ENCODE peak calls at places on chromosomes 12 and 14, in ten cellular contexts. K, P, W, Y, S, C, O, H, U and V are unnamed samples.

GRCh38 chr12:18684430-18684829 is 53.4 kb downstream of the PLCZ1 start:
- DNase-seq in P (no peak), H (no peak), C (no peak), Y (peak; percentile 77), S (no peak), K (peak; percentile 72), U (no peak), O (no peak), W (no peak), V (peak; percentile 75)

GRCh38 chr12:68387338-68387737 is 55.2 kb upstream of the MDM1 start:
- DNase-seq in K (no peak), H (no peak), Y (no peak), W (no peak), U (no peak), P (no peak), S (no peak), O (no peak), C (no peak), V (no peak)

GRCh38 chr14:19801118-19801464 is 2.5 kb upstream of the OR4N2 start:
- DNase-seq in S (no peak), C (no peak), Y (no peak), U (no peak), W (no peak), K (no peak), H (no peak), P (no peak), O (no peak), V (no peak)

GRCh38 chr14:92586001-92586947 is 72.7 kb downstream of the RIN3 start:
- DNase-seq in K (peak; percentile 49), H (peak; percentile 79), P (no peak), S (no peak), U (no peak), Y (no peak), C (no peak), O (no peak), W (peak; percentile 99), V (peak; percentile 99)

GRCh38 chr12:38417101-38417500 is 100.5 kb downstream of the ALG10B start:
- DNase-seq in W (no peak), K (peak; percentile 24), S (no peak), O (no peak), P (no peak), H (no peak), Y (peak; percentile 12), C (no peak), U (no peak), V (no peak)

GRCh38 chr12:103423061-103423473 is 72.7 kb downstream of the C12orf42 start:
- DNase-seq in U (no peak), P (no peak), W (no peak), C (peak; percentile 35), O (no peak), S (no peak), K (no peak), Y (no peak), H (no peak), V (no peak)

GRCh38 chr14:90344285-90344684 is 12.5 kb upstream of the NRDE2 start:
- DNase-seq in U (no peak), S (no peak), Y (no peak), C (no peak), K (no peak), P (peak; percentile 32), O (no peak), W (no peak), H (no peak), V (no peak)

GRCh38 chr14:58942516-58942915 is 246.0 kb upstream of the DAAM1 start:
- DNase-seq in S (no peak), K (peak; percentile 73), O (peak; percentile 84), W (peak; percentile 31), U (no peak), P (no peak), H (no peak), Y (peak; percentile 67), C (no peak), V (peak; percentile 80)

DNA sequence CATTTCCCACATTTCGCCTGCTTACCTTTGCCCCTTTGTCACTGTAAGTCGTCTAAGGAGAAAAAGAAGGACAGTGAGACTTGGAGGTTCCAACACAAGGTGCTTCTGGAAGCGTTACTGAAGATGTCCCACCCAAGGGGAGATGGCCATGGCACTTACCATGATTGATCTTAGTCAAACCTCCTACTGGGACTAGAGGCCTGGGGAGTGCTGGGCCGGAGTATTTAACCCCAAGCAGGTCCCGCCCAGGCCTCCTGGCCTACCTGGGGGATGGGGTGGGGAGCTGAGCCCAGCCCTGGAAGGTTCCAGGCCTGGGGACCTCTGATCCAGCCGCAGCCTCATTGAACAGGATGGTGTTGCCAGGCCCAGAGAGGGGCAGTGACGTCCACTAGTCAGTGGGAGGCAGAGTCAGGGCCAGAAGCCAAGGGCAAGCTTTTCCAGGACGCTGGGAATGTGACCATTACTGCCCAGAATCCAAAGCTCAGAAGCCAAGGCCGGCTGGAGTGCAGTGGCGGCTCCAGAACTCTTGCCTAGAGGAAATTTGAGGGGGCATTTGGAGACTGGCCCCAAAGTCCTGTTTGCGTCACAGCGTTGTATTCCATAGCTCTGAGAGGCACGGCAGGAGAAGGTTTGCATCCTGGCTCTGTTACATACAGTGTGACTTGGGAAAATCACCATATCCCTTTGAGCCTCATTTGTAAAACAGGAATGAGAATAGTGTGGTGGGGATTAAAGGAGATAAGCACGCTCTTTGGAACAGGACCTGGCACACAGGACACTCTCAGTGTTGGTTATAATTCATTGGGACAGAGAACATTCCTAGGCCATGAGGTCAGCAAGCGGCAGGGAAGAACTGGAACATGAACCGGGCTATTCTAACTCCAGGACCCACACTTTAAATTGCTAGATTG is at the start of gene HPD:
- DNase-seq in O (peak; percentile 42), W (peak; percentile 76), U (no peak), S (peak; percentile 91), Y (peak; percentile 61), H (peak; percentile 88), P (peak; percentile 91), K (peak; percentile 69), C (no peak), V (peak; percentile 82)
- H3K4me3 ChIP-seq in O (peak within 1 kb of the TSS; percentile 28), W (no peak within 1 kb of the TSS), U (no peak within 1 kb of the TSS), S (peak within 1 kb of the TSS; percentile 58), Y (no peak within 1 kb of the TSS), H (no peak within 1 kb of the TSS), P (no peak within 1 kb of the TSS), K (no peak within 1 kb of the TSS), C (no peak within 1 kb of the TSS), V (no peak within 1 kb of the TSS)

GRCh38 chr14:104643306-104643705 is 38.7 kb upstream of the TMEM179 start:
- DNase-seq in W (no peak), H (no peak), C (no peak), K (no peak), Y (no peak), S (no peak), O (no peak), P (no peak), U (no peak), V (no peak)

GRCh38 chr14:104642540-104642868 is 37.9 kb upstream of the TMEM179 start:
- DNase-seq in O (no peak), C (no peak), U (peak; percentile 45), H (no peak), S (no peak), P (no peak), W (no peak), K (no peak), Y (no peak), V (no peak)

GRCh38 chr14:104644236-104644635 is 39.7 kb upstream of the TMEM179 start:
- DNase-seq in U (no peak), K (no peak), W (no peak), O (no peak), S (no peak), C (no peak), H (no peak), Y (no peak), P (no peak), V (no peak)

GRCh38 chr14:104641753-104642539 is 37.4 kb upstream of the TMEM179 start:
- DNase-seq in S (no peak), H (no peak), K (no peak), Y (no peak), U (no peak), O (no peak), P (no peak), W (no peak), C (no peak), V (no peak)

DNA sequence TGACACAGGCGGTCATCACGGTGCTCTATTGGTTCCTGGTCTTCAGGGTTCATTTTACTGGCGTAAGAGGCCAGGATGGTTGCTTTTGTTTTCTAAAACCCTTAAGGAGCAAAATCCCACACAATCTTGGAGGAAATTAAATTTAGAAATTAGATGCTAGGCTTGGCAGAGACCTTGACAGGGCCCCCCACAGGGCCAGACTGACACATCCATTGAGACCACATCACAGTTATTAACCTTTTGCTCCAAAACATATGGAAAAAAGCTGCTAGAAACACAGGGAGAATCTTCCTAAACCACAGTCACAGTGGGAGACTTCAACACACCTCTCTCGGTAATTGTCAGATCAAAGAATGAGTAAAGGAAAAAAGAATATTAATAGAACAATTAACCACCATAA is 40.1 kb upstream of the TMEM179 start:
- DNase-seq in K (no peak), H (no peak), P (peak; percentile 90), C (no peak), U (no peak), Y (no peak), O (no peak), S (no peak), W (no peak), V (no peak)
- H3K4me3 ChIP-seq in K (no peak overlapping the region), H (no peak overlapping the region), P (no peak overlapping the region), C (no peak overlapping the region), U (no peak overlapping the region), Y (no peak overlapping the region), O (no peak overlapping the region), S (no peak overlapping the region), W (no peak overlapping the region), V (no peak overlapping the region)

GRCh38 chr14:54398028-54398368 is 1.2 kb downstream of the CDKN3 start:
- DNase-seq in C (peak; percentile 41), O (no peak), W (no peak), K (no peak), Y (no peak), H (no peak), S (no peak), U (no peak), P (no peak), V (no peak)
- H3K4me3 ChIP-seq in C (peak overlapping the region; percentile 48), O (no peak overlapping the region), W (no peak overlapping the region), K (no peak overlapping the region), Y (no peak overlapping the region), H (no peak overlapping the region), S (peak overlapping the region; percentile 98), U (no peak overlapping the region), P (no peak overlapping the region), V (peak overlapping the region; percentile 88)

GRCh38 chr12:64810831-64811230 is 13.6 kb upstream of the TBC1D30 start:
- DNase-seq in U (no peak), H (no peak), Y (peak; percentile 35), C (no peak), P (no peak), S (no peak), W (no peak), O (no peak), K (no peak), V (peak; percentile 20)

GRCh38 chr12:64808110-64808509 is 16.3 kb upstream of the TBC1D30 start:
- DNase-seq in O (no peak), S (no peak), U (no peak), P (no peak), Y (no peak), H (no peak), K (no peak), C (no peak), W (no peak), V (no peak)

GRCh38 chr12:64801381-64801780 is 23.1 kb upstream of the TBC1D30 start:
- DNase-seq in O (no peak), Y (no peak), P (no peak), U (no peak), W (no peak), S (no peak), H (no peak), C (no peak), K (no peak), V (no peak)

GRCh38 chr12:64806173-64806572 is 18.3 kb upstream of the TBC1D30 start:
- DNase-seq in S (no peak), U (no peak), H (no peak), O (no peak), K (no peak), W (no peak), P (no peak), C (no peak), Y (no peak), V (no peak)

GRCh38 chr12:64806593-64806992 is 17.9 kb upstream of the TBC1D30 start:
- DNase-seq in S (no peak), C (no peak), U (no peak), P (no peak), O (no peak), H (no peak), K (peak; percentile 60), Y (peak; percentile 64), W (peak; percentile 82), V (peak; percentile 48)
- H3K4me3 ChIP-seq in S (no peak overlapping the region), C (no peak overlapping the region), U (no peak overlapping the region), P (no peak overlapping the region), O (no peak overlapping the region), H (no peak overlapping the region), K (no peak overlapping the region), Y (no peak overlapping the region), W (no peak overlapping the region), V (no peak overlapping the region)